ENCODE peak calls at places on chromosomes 11 and 22, in five cellular contexts. One of them, this sample, is unnamed.

GRCh38 chr11:74693531-74693930 is 37.7 kb downstream of the CHRDL2 start:
- DNase-seq in PC-3: peak
- DNase-seq in GM23248: no peak
- DNase-seq in GM23338: no peak
- DNase-seq in HCT116: no peak
- DNase-seq in this sample: no peak

GRCh38 chr11:96303067-96303466 is 39.9 kb downstream of the MAML2 start:
- DNase-seq in GM23338: no peak
- DNase-seq in PC-3: peak
- DNase-seq in HCT116: no peak
- DNase-seq in GM23248: peak
- DNase-seq in this sample: no peak

GRCh38 chr11:91935120-91935519 is 289.5 kb upstream of the FAT3 start:
- DNase-seq in GM23248: no peak
- DNase-seq in PC-3: peak
- DNase-seq in HCT116: no peak
- DNase-seq in GM23338: no peak
- DNase-seq in this sample: no peak

GRCh38 chr22:48091060-48091650 is 1328.7 kb downstream of the TBC1D22A start:
- DNase-seq in HCT116: no peak
- DNase-seq in GM23248: no peak
- DNase-seq in GM23338: no peak
- DNase-seq in PC-3: no peak
- DNase-seq in this sample: no peak

GRCh38 chr11:17412488-17413180 is 24.2 kb upstream of the KCNJ11 start:
- DNase-seq in HCT116: no peak
- DNase-seq in PC-3: no peak
- DNase-seq in GM23248: no peak
- DNase-seq in GM23338: peak
- DNase-seq in this sample: no peak

GRCh38 chr11:97751405-97751804 is 1269.3 kb upstream of the CNTN5 start:
- DNase-seq in PC-3: no peak
- DNase-seq in GM23338: no peak
- DNase-seq in HCT116: no peak
- DNase-seq in GM23248: no peak
- DNase-seq in this sample: no peak

GRCh38 chr11:43952020-43952400 is 9.6 kb downstream of the C11orf96 start:
- DNase-seq in HCT116: no peak
- DNase-seq in GM23248: no peak
- DNase-seq in GM23338: no peak
- DNase-seq in PC-3: no peak
- DNase-seq in this sample: no peak

GRCh38 chr11:96863520-96863919 is 473.7 kb downstream of the JRKL start:
- DNase-seq in GM23338: no peak
- DNase-seq in GM23248: no peak
- DNase-seq in PC-3: no peak
- DNase-seq in HCT116: no peak
- DNase-seq in this sample: no peak

GRCh38 chr11:30150425-30150824 is 80.4 kb upstream of the FSHB start:
- DNase-seq in HCT116: no peak
- DNase-seq in PC-3: no peak
- DNase-seq in GM23248: no peak
- DNase-seq in GM23338: no peak
- DNase-seq in this sample: no peak

GRCh38 chr11:104694259-104695070 is 203.8 kb downstream of the CASP12 start:
- DNase-seq in PC-3: no peak
- DNase-seq in GM23338: no peak
- DNase-seq in HCT116: no peak
- DNase-seq in GM23248: peak
- DNase-seq in this sample: no peak

GRCh38 chr11:23022854-23023253 is 162.6 kb upstream of the CCDC179 start:
- DNase-seq in GM23248: no peak
- DNase-seq in PC-3: no peak
- DNase-seq in HCT116: no peak
- DNase-seq in GM23338: no peak
- DNase-seq in this sample: no peak

GRCh38 chr22:30250713-30251267 is 4.2 kb upstream of the LIF start:
- DNase-seq in GM23338: no peak
- DNase-seq in GM23248: peak
- DNase-seq in PC-3: peak
- DNase-seq in HCT116: no peak
- DNase-seq in this sample: no peak

GRCh38 chr22:46815896-46816721 is 53.7 kb downstream of the TBC1D22A start:
- DNase-seq in HCT116: no peak
- DNase-seq in PC-3: peak
- DNase-seq in GM23338: peak
- DNase-seq in GM23248: peak
- DNase-seq in this sample: no peak

GRCh38 chr11:61077936-61078335 is 24.4 kb upstream of the CD5 start:
- DNase-seq in GM23248: no peak
- DNase-seq in GM23338: no peak
- DNase-seq in PC-3: no peak
- DNase-seq in HCT116: no peak
- DNase-seq in this sample: no peak

GRCh38 chr22:45007946-45008852 is 1.6 kb downstream of the PHF21B start:
- DNase-seq in GM23248: peak
- DNase-seq in GM23338: peak
- DNase-seq in PC-3: no peak
- DNase-seq in HCT116: no peak
- DNase-seq in this sample: no peak

GRCh38 chr11:71477637-71478011 is 24.6 kb downstream of the NADSYN1 start:
- DNase-seq in GM23338: peak
- DNase-seq in HCT116: no peak
- DNase-seq in GM23248: no peak
- DNase-seq in PC-3: no peak
- DNase-seq in this sample: no peak

GRCh38 chr11:67490727-67491065 is 7.9 kb downstream of the AIP start:
- DNase-seq in GM23248: no peak
- DNase-seq in HCT116: no peak
- DNase-seq in GM23338: no peak
- DNase-seq in PC-3: no peak
- DNase-seq in this sample: no peak

GRCh38 chr11:100004541-100004940 is 682.5 kb upstream of the ARHGAP42 start:
- DNase-seq in PC-3: no peak
- DNase-seq in HCT116: no peak
- DNase-seq in GM23248: no peak
- DNase-seq in GM23338: no peak
- DNase-seq in this sample: no peak

GRCh38 chr11:46342237-46342636 is 5.0 kb upstream of the DGKZ start:
- DNase-seq in PC-3: no peak
- DNase-seq in GM23248: no peak
- DNase-seq in HCT116: no peak
- DNase-seq in GM23338: peak
- DNase-seq in this sample: no peak

GRCh38 chr11:316031-316701 is 2.3 kb downstream of the IFITM1 start:
- DNase-seq in HCT116: no peak
- DNase-seq in GM23338: no peak
- DNase-seq in GM23248: peak
- DNase-seq in PC-3: no peak
- DNase-seq in this sample: no peak

GRCh38 chr11:115653926-115654325 is 149.7 kb upstream of the CADM1 start:
- DNase-seq in GM23338: no peak
- DNase-seq in HCT116: no peak
- DNase-seq in GM23248: no peak
- DNase-seq in PC-3: peak
- DNase-seq in this sample: no peak

GRCh38 chr11:28815110-28815509 is 706.9 kb downstream of the METTL15 start:
- DNase-seq in GM23248: no peak
- DNase-seq in PC-3: peak
- DNase-seq in GM23338: no peak
- DNase-seq in HCT116: no peak
- DNase-seq in this sample: no peak

GRCh38 chr22:48750826-48751440 is 1076.7 kb downstream of the BRD1 start:
- DNase-seq in PC-3: no peak
- DNase-seq in GM23248: no peak
- DNase-seq in GM23338: no peak
- DNase-seq in HCT116: no peak
- DNase-seq in this sample: no peak

DNA sequence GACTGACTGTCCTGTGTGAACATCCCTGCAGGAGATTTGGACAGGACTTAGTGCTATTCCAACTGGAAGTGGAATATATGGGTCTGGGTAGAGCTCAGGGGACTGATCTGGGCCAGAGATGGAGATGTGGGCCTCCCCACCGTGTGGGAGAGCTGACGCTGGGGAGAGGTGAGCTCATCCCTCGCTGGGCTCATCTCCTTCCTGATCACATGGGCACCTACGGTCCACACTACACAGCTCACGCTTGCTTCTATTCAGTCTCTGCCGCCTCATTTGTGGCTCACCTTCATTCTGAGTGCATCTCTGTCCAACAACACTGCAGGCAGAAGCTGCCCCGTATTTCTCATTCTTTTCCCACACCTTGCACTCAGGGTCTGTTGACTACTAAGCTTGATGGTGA is 16.6 kb upstream of the RAB1B start:
- DNase-seq in GM23338: no peak
- DNase-seq in PC-3: no peak
- DNase-seq in HCT116: no peak
- DNase-seq in GM23248: no peak
- DNase-seq in this sample: no peak
- H3K4me2 ChIP-seq in GM23338: no peak
- H3K4me2 ChIP-seq in PC-3: no peak
- H3K4me2 ChIP-seq in HCT116: no peak
- H3K4me2 ChIP-seq in GM23248: no peak
- H3K4me2 ChIP-seq in this sample: no peak

DNA sequence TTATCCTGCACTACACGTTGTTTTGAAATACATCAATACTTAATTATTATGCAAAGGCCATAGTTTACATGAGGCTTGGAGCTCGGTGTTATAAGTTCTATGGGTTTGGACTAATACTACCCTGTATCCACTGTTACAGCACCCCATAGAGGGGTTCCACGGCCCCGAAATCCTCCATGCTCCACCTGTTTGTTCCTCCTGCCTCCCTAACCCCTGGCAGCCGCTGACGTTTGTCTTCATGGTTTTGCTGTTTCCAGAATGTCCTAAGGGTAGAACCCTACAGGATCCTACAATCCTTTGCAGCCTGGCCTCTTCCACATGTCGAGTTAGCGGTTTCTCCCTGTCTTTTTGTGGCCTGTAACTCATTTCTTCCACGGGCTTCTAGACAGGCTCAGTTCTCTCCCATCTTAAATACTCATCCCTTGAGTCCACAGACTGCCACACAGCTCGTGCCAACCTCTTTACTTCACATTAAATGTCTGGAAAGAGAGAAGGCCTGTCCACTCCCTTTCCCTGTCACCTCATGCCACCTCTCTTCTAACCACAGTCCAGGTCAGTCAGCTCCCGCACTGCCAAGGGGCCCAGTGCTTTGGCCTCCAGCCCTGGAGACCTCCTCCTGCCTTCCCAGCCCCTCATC is 42.4 kb upstream of the TH start:
- DNase-seq in GM23338: no peak
- DNase-seq in HCT116: no peak
- DNase-seq in GM23248: no peak
- DNase-seq in PC-3: no peak
- DNase-seq in this sample: no peak
- TF ChIP-seq EZH2phosphoT487 in GM23338: no peak
- TF ChIP-seq EZH2phosphoT487 in HCT116: no peak
- TF ChIP-seq EZH2phosphoT487 in GM23248: no peak
- TF ChIP-seq EZH2phosphoT487 in PC-3: no peak
- TF ChIP-seq EZH2phosphoT487 in this sample: no peak

GRCh38 chr11:35721576-35722341 is 59.2 kb downstream of the TRIM44 start:
- DNase-seq in HCT116: no peak
- DNase-seq in GM23248: peak
- DNase-seq in GM23338: no peak
- DNase-seq in PC-3: no peak
- DNase-seq in this sample: no peak

GRCh38 chr11:35727140-35727539 is 64.6 kb downstream of the TRIM44 start:
- DNase-seq in HCT116: no peak
- DNase-seq in GM23338: no peak
- DNase-seq in GM23248: no peak
- DNase-seq in PC-3: no peak
- DNase-seq in this sample: no peak

GRCh38 chr11:35722641-35723040 is 60.1 kb downstream of the TRIM44 start:
- DNase-seq in PC-3: no peak
- DNase-seq in HCT116: no peak
- DNase-seq in GM23248: no peak
- DNase-seq in GM23338: no peak
- DNase-seq in this sample: no peak

GRCh38 chr11:35723493-35724284 is 61.1 kb downstream of the TRIM44 start:
- DNase-seq in HCT116: no peak
- DNase-seq in PC-3: peak
- DNase-seq in GM23338: no peak
- DNase-seq in GM23248: peak
- DNase-seq in this sample: no peak

DNA sequence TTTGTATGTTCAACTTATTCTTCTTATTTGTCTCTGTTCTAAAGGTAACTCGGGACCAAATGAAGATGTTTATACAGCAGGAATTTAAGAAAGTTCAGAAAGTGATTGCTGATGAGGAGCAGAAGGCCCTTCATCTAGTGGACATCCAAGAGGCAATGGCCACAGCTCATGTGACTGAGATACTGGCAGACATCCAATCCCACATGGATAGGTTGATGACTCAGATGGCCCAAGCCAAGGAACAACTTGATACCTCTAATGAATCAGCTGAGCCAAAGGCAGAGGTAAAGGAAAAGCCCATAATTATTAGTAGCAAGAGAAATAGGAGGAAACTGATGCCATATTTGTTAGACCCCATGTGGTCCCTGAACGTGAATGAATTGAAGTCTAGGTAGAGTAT is 63.3 kb downstream of the TRIM44 start:
- DNase-seq in GM23338: no peak
- DNase-seq in GM23248: peak
- DNase-seq in PC-3: peak
- DNase-seq in HCT116: peak
- DNase-seq in this sample: no peak
- TF ChIP-seq EZH2 in GM23338: no peak
- TF ChIP-seq EZH2 in GM23248: no peak
- TF ChIP-seq EZH2 in PC-3: no peak
- TF ChIP-seq EZH2 in HCT116: no peak
- TF ChIP-seq EZH2 in this sample: no peak

GRCh38 chr22:39215430-39216142 is 29.2 kb downstream of the PDGFB start:
- DNase-seq in PC-3: no peak
- DNase-seq in GM23338: peak
- DNase-seq in HCT116: peak
- DNase-seq in GM23248: no peak
- DNase-seq in this sample: no peak

GRCh38 chr22:39214383-39215069 is 30.3 kb downstream of the PDGFB start:
- DNase-seq in GM23338: peak
- DNase-seq in GM23248: peak
- DNase-seq in HCT116: peak
- DNase-seq in PC-3: peak
- DNase-seq in this sample: no peak

GRCh38 chr22:39214006-39214382 is 30.8 kb downstream of the PDGFB start:
- DNase-seq in PC-3: peak
- DNase-seq in GM23248: no peak
- DNase-seq in HCT116: no peak
- DNase-seq in GM23338: no peak
- DNase-seq in this sample: no peak

GRCh38 chr22:39216143-39216490 is 28.7 kb downstream of the PDGFB start:
- DNase-seq in HCT116: no peak
- DNase-seq in GM23338: no peak
- DNase-seq in GM23248: no peak
- DNase-seq in PC-3: no peak
- DNase-seq in this sample: no peak

DNA sequence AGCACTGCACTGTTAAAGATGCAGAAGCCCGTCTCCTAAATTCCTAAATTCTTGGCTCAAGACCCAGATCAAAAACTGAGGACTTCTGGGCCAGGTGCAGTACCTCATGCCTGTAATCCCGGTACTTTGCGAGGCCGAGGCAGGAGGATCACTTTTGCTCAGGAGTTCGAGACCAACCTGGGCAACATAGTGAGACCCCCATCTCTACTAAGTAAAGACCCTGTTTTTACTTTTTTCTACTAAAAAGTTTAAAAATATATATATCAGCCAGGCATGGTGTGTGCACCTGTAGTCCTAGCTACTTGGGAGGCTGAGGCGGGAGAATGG is 29.7 kb downstream of the PDGFB start:
- DNase-seq in HCT116: no peak
- DNase-seq in GM23338: no peak
- DNase-seq in GM23248: no peak
- DNase-seq in PC-3: no peak
- DNase-seq in this sample: no peak
- H3K4me2 ChIP-seq in HCT116: peak
- H3K4me2 ChIP-seq in GM23338: no peak
- H3K4me2 ChIP-seq in GM23248: no peak
- H3K4me2 ChIP-seq in PC-3: peak
- H3K4me2 ChIP-seq in this sample: no peak

This sample was measured in MM.1S.